ENCODE peak calls at places on chromosome 15, in five cellular contexts. O, D, X, B and P are unnamed samples. For H3K4me1, the result is how much of the 10 kb centered on the place peaks cover.

GRCh38 chr15:41424809-41425208 is 7.9 kb downstream of the RTF1 start:
- DNase-seq in O (no peak), D (no peak), B (no peak), X (no peak), P (no peak)

GRCh38 chr15:61339526-61339925 is 110.4 kb upstream of the RORA start:
- DNase-seq in D (no peak), O (no peak), X (no peak), B (no peak), P (no peak)

GRCh38 chr15:58521293-58521991 is 89.7 kb downstream of the LIPC start:
- DNase-seq in X (no peak), O (peak), D (no peak), B (no peak), P (peak)

GRCh38 chr15:63597033-63597790 is at the start of gene FBXL22:
- DNase-seq in D (peak), O (peak), B (no peak), X (no peak), P (peak)

GRCh38 chr15:81155375-81156218 is 21.5 kb downstream of the CFAP161 start:
- DNase-seq in D (peak), X (no peak), B (peak), O (peak), P (peak)

GRCh38 chr15:78265752-78266224 is 1.4 kb downstream of the DNAJA4 start:
- DNase-seq in X (no peak), D (no peak), O (peak), B (no peak), P (no peak)

GRCh38 chr15:77040673-77041072 is 30.2 kb downstream of the TSPAN3 start:
- DNase-seq in X (no peak), D (no peak), B (no peak), O (peak), P (no peak)

GRCh38 chr15:48541659-48542334 is 103.7 kb downstream of the FBN1 start:
- DNase-seq in B (no peak), D (no peak), X (no peak), O (peak), P (no peak)

GRCh38 chr15:85000189-85000864 is 18.7 kb downstream of the PDE8A start:
- DNase-seq in X (no peak), B (no peak), D (no peak), O (peak), P (no peak)

GRCh38 chr15:74294010-74294409 is 57.9 kb downstream of the CCDC33 start:
- DNase-seq in O (no peak), B (no peak), D (no peak), X (no peak), P (no peak)

GRCh38 chr15:47885921-47886320 is 168.6 kb downstream of the SEMA6D start:
- DNase-seq in B (no peak), O (peak), D (no peak), X (no peak), P (no peak)

GRCh38 chr15:31552482-31553099 is 226.0 kb downstream of the KLF13 start:
- DNase-seq in O (peak), D (no peak), B (no peak), X (no peak), P (no peak)

GRCh38 chr15:40873625-40874561 is at the start of gene RHOV:
- DNase-seq in X (peak), B (peak), D (peak), O (peak), P (peak)

GRCh38 chr15:98304366-98304765 is 343.9 kb downstream of the ARRDC4 start:
- DNase-seq in B (no peak), D (no peak), O (no peak), X (no peak), P (no peak)

GRCh38 chr15:77179541-77179998 is 108.7 kb upstream of the TSPAN3 start:
- DNase-seq in B (no peak), D (no peak), O (no peak), X (no peak), P (no peak)

GRCh38 chr15:85550283-85550682 is 169.9 kb downstream of the AKAP13 start:
- DNase-seq in X (no peak), D (no peak), B (no peak), O (no peak), P (no peak)

GRCh38 chr15:88894819-88895767 is at the start of gene HAPLN3:
- DNase-seq in D (peak), O (peak), B (peak), X (peak), P (no peak)

GRCh38 chr15:80694624-80695098 is 449 bp upstream of the ABHD17C start:
- DNase-seq in X (no peak), D (peak), O (peak), B (no peak), P (peak)

GRCh38 chr15:77026501-77027110 is 31.7 kb downstream of the PSTPIP1 start:
- DNase-seq in O (no peak), B (no peak), D (peak), X (no peak), P (peak)

GRCh38 chr15:48414015-48414414 is 82.8 kb downstream of the DUT start:
- DNase-seq in B (no peak), D (no peak), O (peak), X (no peak), P (no peak)

GRCh38 chr15:74210729-74211128 is 8.1 kb upstream of the STRA6 start:
- DNase-seq in D (no peak), B (no peak), X (no peak), O (no peak), P (no peak)

GRCh38 chr15:73305331-73306211 is 63.2 kb downstream of the HCN4 start:
- DNase-seq in O (peak), D (peak), B (no peak), X (no peak), P (no peak)

GRCh38 chr15:43214169-43214568 is 6.6 kb downstream of the EPB42 start:
- DNase-seq in X (no peak), O (no peak), D (no peak), B (no peak), P (no peak)

GRCh38 chr15:51841401-51842040 is 12.1 kb downstream of the TMOD3 start:
- DNase-seq in X (no peak), O (no peak), D (no peak), B (no peak), P (no peak)

GRCh38 chr15:40333922-40334492 is 6.7 kb downstream of the CCDC9B start:
- DNase-seq in X (peak), D (peak), O (peak), B (no peak), P (peak)

GRCh38 chr15:79682285-79682684 is 214.5 kb downstream of the MTHFS start:
- DNase-seq in D (no peak), B (no peak), O (peak), X (no peak), P (peak)

GRCh38 chr15:70795311-70795665 is 31.9 kb upstream of the UACA start:
- DNase-seq in D (no peak), X (no peak), B (no peak), O (peak), P (no peak)

DNA sequence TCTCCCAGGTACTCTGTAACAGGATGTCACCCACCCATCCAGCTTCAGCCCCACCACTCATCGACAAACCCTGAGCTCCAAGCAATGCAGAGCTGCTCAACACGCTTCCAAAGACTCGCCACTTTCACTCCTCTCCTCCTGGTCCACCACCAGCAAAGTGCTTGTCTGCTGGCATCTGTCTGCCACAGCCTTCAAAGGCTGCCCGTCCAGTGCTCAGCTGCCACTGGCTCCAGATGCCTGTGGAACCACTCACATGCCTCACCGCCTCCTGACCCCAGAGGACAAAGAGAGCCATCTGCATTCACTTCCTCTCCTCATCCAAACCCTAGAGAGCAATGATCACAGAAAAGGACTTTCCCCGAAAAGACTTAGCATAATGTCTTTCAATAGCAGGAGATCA is 109.5 kb upstream of the OCA2 start:
- DNase-seq in O (no peak), X (no peak), D (no peak), B (no peak), P (no peak)
- H3K4me1 ChIP-seq in O (under half), X (under half), D (under half), B (under half), P (under half)

GRCh38 chr15:57387011-57387410 is 10.7 kb downstream of the CGNL1 start:
- DNase-seq in X (no peak), B (no peak), O (no peak), D (no peak), P (no peak)

GRCh38 chr15:57385923-57386390 is 9.7 kb downstream of the CGNL1 start:
- DNase-seq in X (no peak), B (no peak), O (no peak), D (no peak), P (no peak)

GRCh38 chr15:57388199-57388863 is 12.0 kb downstream of the CGNL1 start:
- DNase-seq in X (no peak), D (no peak), O (no peak), B (no peak), P (no peak)

GRCh38 chr15:57389991-57390390 is 13.7 kb downstream of the CGNL1 start:
- DNase-seq in O (no peak), B (no peak), D (no peak), X (no peak), P (no peak)

GRCh38 chr15:57387644-57388076 is 11.4 kb downstream of the CGNL1 start:
- DNase-seq in D (no peak), X (no peak), B (no peak), O (no peak), P (no peak)
- H3K27ac ChIP-seq in D (no peak), X (no peak), B (peak), O (no peak), P (no peak)

GRCh38 chr15:68656438-68656739 is 77.6 kb downstream of the CORO2B start:
- DNase-seq in X (no peak), O (no peak), B (no peak), D (no peak), P (peak)
- TF ChIP-seq POLR2A in X (no peak), O (no peak), B (no peak), D (no peak), P (no peak)

DNA sequence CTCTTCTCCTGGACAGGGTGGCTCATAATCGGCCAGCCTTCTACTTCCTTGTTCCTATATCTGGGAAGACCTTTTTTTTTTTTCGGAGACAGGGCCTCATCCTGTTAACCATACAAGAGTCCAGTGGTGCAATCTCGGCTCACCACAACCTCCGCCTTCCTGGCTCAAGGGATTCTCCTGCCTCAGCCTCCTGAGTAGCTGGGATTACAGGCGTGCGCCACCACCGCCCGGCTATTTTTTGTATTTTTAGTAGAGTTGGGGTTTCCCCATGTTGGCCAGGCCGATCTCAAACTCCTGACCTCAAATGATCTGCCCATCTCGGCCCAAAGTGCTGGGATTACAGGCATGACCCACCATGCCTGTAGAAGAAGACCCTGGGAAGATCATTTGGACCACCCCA is 4.5 kb downstream of the PLEKHO2 start:
- DNase-seq in O (no peak), D (no peak), B (no peak), X (no peak), P (no peak)
- H3K4me1 ChIP-seq in O (under half), D (under half), B (half or more), X (under half), P (under half)